ENCODE peak calls at places on chromosomes 7 and 10, in nine cellular contexts. One of them, this sample, is unnamed.

GRCh38 chr7:105388373-105389089 is at the start of gene SRPK2:
- DNase-seq in left ventricle myocardium inferior: peak; percentile 84
- DNase-seq in BE2C: peak; percentile 90
- DNase-seq in brain microvascular endothelial cell: peak; percentile 51
- DNase-seq in tibial artery: peak; percentile 67
- DNase-seq in testis: peak; percentile 87
- DNase-seq in A549: peak; percentile 81
- DNase-seq in transverse colon: peak; percentile 84
- DNase-seq in CD8-positive, alpha-beta T cell: peak; percentile 75
- DNase-seq in this sample: peak; percentile 52

GRCh38 chr10:24207781-24208611 is 942 bp upstream of the KIAA1217 start:
- DNase-seq in left ventricle myocardium inferior: peak; percentile 35
- DNase-seq in brain microvascular endothelial cell: no peak
- DNase-seq in tibial artery: no peak
- DNase-seq in testis: peak; percentile 45
- DNase-seq in BE2C: no peak
- DNase-seq in CD8-positive, alpha-beta T cell: no peak
- DNase-seq in A549: peak; percentile 10
- DNase-seq in transverse colon: peak; percentile 27
- DNase-seq in this sample: peak; percentile 72

GRCh38 chr10:89242840-89243586 is 8.6 kb downstream of the LIPA start:
- DNase-seq in brain microvascular endothelial cell: no peak
- DNase-seq in A549: no peak
- DNase-seq in transverse colon: no peak
- DNase-seq in left ventricle myocardium inferior: no peak
- DNase-seq in testis: no peak
- DNase-seq in CD8-positive, alpha-beta T cell: no peak
- DNase-seq in tibial artery: no peak
- DNase-seq in BE2C: no peak
- DNase-seq in this sample: no peak

GRCh38 chr7:31418928-31419327 is 78.4 kb upstream of the NEUROD6 start:
- DNase-seq in brain microvascular endothelial cell: no peak
- DNase-seq in transverse colon: no peak
- DNase-seq in testis: no peak
- DNase-seq in left ventricle myocardium inferior: no peak
- DNase-seq in CD8-positive, alpha-beta T cell: no peak
- DNase-seq in tibial artery: no peak
- DNase-seq in A549: no peak
- DNase-seq in BE2C: no peak
- DNase-seq in this sample: no peak

GRCh38 chr10:60460058-60460457 is 70.4 kb upstream of the ANK3 start:
- DNase-seq in CD8-positive, alpha-beta T cell: no peak
- DNase-seq in A549: no peak
- DNase-seq in left ventricle myocardium inferior: no peak
- DNase-seq in brain microvascular endothelial cell: no peak
- DNase-seq in transverse colon: no peak
- DNase-seq in testis: no peak
- DNase-seq in tibial artery: no peak
- DNase-seq in BE2C: no peak
- DNase-seq in this sample: no peak

GRCh38 chr10:112653215-112653614 is 206.2 kb downstream of the VTI1A start:
- DNase-seq in brain microvascular endothelial cell: no peak
- DNase-seq in BE2C: no peak
- DNase-seq in tibial artery: no peak
- DNase-seq in CD8-positive, alpha-beta T cell: no peak
- DNase-seq in transverse colon: peak; percentile 31
- DNase-seq in left ventricle myocardium inferior: no peak
- DNase-seq in A549: no peak
- DNase-seq in testis: no peak
- DNase-seq in this sample: no peak

GRCh38 chr10:119305860-119306513 is 98.6 kb downstream of the GRK5 start:
- DNase-seq in A549: peak; percentile 92
- DNase-seq in testis: no peak
- DNase-seq in left ventricle myocardium inferior: no peak
- DNase-seq in tibial artery: peak; percentile 87
- DNase-seq in brain microvascular endothelial cell: peak; percentile 95
- DNase-seq in BE2C: peak; percentile 30
- DNase-seq in transverse colon: peak; percentile 72
- DNase-seq in CD8-positive, alpha-beta T cell: peak; percentile 89
- DNase-seq in this sample: peak; percentile 97

GRCh38 chr10:129104266-129105045 is 362.6 kb upstream of the MGMT start:
- DNase-seq in BE2C: no peak
- DNase-seq in CD8-positive, alpha-beta T cell: no peak
- DNase-seq in brain microvascular endothelial cell: peak; percentile 25
- DNase-seq in tibial artery: no peak
- DNase-seq in A549: no peak
- DNase-seq in transverse colon: no peak
- DNase-seq in left ventricle myocardium inferior: no peak
- DNase-seq in testis: no peak
- DNase-seq in this sample: no peak

GRCh38 chr7:56124981-56125380 is 8.8 kb upstream of the NUPR2 start:
- DNase-seq in tibial artery: no peak
- DNase-seq in BE2C: no peak
- DNase-seq in left ventricle myocardium inferior: no peak
- DNase-seq in brain microvascular endothelial cell: no peak
- DNase-seq in A549: no peak
- DNase-seq in transverse colon: no peak
- DNase-seq in CD8-positive, alpha-beta T cell: no peak
- DNase-seq in testis: no peak
- DNase-seq in this sample: no peak

GRCh38 chr7:66920256-66920655 is 769 bp upstream of the TMEM248 start:
- DNase-seq in transverse colon: no peak
- DNase-seq in tibial artery: no peak
- DNase-seq in brain microvascular endothelial cell: no peak
- DNase-seq in A549: no peak
- DNase-seq in left ventricle myocardium inferior: no peak
- DNase-seq in BE2C: no peak
- DNase-seq in testis: no peak
- DNase-seq in CD8-positive, alpha-beta T cell: no peak
- DNase-seq in this sample: no peak

GRCh38 chr7:67866054-67866453 is 869.4 kb downstream of the TYW1 start:
- DNase-seq in BE2C: no peak
- DNase-seq in A549: no peak
- DNase-seq in brain microvascular endothelial cell: no peak
- DNase-seq in testis: no peak
- DNase-seq in transverse colon: no peak
- DNase-seq in CD8-positive, alpha-beta T cell: no peak
- DNase-seq in tibial artery: no peak
- DNase-seq in left ventricle myocardium inferior: no peak
- DNase-seq in this sample: no peak

GRCh38 chr10:95445223-95445836 is 115.8 kb downstream of the SORBS1 start:
- DNase-seq in brain microvascular endothelial cell: peak; percentile 61
- DNase-seq in left ventricle myocardium inferior: peak; percentile 81
- DNase-seq in A549: peak; percentile 42
- DNase-seq in transverse colon: peak; percentile 69
- DNase-seq in testis: peak; percentile 69
- DNase-seq in BE2C: no peak
- DNase-seq in tibial artery: peak; percentile 89
- DNase-seq in CD8-positive, alpha-beta T cell: no peak
- DNase-seq in this sample: peak; percentile 83

GRCh38 chr7:64887756-64888508 is 15.1 kb upstream of the ZNF273 start:
- DNase-seq in brain microvascular endothelial cell: no peak
- DNase-seq in BE2C: no peak
- DNase-seq in CD8-positive, alpha-beta T cell: peak; percentile 53
- DNase-seq in testis: peak; percentile 70
- DNase-seq in transverse colon: peak; percentile 60
- DNase-seq in A549: no peak
- DNase-seq in tibial artery: no peak
- DNase-seq in left ventricle myocardium inferior: no peak
- DNase-seq in this sample: no peak

GRCh38 chr10:124570646-124571045 is 109.0 kb downstream of the LHPP start:
- DNase-seq in testis: no peak
- DNase-seq in A549: no peak
- DNase-seq in transverse colon: no peak
- DNase-seq in tibial artery: no peak
- DNase-seq in BE2C: no peak
- DNase-seq in brain microvascular endothelial cell: no peak
- DNase-seq in CD8-positive, alpha-beta T cell: no peak
- DNase-seq in left ventricle myocardium inferior: no peak
- DNase-seq in this sample: no peak

GRCh38 chr7:116863168-116863670 is 832 bp downstream of the CAPZA2 start:
- DNase-seq in A549: peak; percentile 31
- DNase-seq in brain microvascular endothelial cell: peak; percentile 15
- DNase-seq in transverse colon: peak; percentile 23
- DNase-seq in BE2C: peak; percentile 31
- DNase-seq in testis: peak; percentile 50
- DNase-seq in tibial artery: no peak
- DNase-seq in left ventricle myocardium inferior: peak; percentile 18
- DNase-seq in CD8-positive, alpha-beta T cell: no peak
- DNase-seq in this sample: peak; percentile 30

DNA sequence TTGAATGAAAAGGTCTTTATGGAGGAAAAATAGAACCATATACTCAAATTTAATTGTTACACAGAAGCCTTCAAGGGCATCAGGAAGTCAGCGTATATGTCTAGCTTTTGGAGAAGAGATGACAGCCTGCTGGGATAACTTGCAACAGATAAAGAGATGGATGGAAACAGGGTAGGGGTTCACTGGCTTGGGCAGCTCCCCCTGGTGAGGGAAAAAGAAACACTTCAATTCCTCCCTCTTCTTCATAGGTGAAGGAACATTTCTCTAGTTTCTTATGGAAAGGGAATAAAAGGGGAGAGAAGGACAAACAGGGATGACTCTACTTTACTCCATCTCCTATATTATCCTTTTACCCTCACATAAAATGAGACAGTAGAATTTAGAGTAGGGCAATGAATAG is 635.7 kb downstream of the PHTF2 start:
- DNase-seq in left ventricle myocardium inferior: no peak
- DNase-seq in testis: no peak
- DNase-seq in A549: no peak
- DNase-seq in tibial artery: no peak
- DNase-seq in CD8-positive, alpha-beta T cell: no peak
- DNase-seq in BE2C: no peak
- DNase-seq in transverse colon: no peak
- DNase-seq in brain microvascular endothelial cell: no peak
- DNase-seq in this sample: no peak
- TF ChIP-seq CTCF in left ventricle myocardium inferior: peak; percentile 22
- TF ChIP-seq CTCF in testis: no peak
- TF ChIP-seq CTCF in A549: no peak
- TF ChIP-seq CTCF in tibial artery: no peak
- TF ChIP-seq CTCF in CD8-positive, alpha-beta T cell: no peak
- TF ChIP-seq CTCF in BE2C: peak; percentile 42
- TF ChIP-seq CTCF in transverse colon: no peak
- TF ChIP-seq CTCF in brain microvascular endothelial cell: peak; percentile 56
- TF ChIP-seq CTCF in this sample: no peak

DNA sequence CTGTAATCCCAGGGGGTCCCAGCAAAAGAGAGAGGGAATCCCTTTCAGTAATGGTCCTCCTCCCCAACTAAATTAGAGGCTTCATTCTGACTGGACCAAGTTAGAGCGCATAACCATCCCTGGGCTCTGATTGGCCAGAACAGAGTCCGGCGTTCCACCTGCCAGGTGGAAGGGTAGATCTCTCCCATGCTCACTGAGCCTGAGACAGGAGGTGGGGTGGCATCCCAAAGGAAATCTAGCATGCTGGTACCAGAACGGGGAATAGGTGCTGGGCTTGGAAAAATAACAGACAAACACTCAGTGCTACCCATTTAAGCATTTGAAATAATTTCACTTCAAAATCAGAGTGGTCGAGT is 21.0 kb upstream of the TSPAN33 start:
- DNase-seq in brain microvascular endothelial cell: no peak
- DNase-seq in CD8-positive, alpha-beta T cell: no peak
- DNase-seq in transverse colon: no peak
- DNase-seq in left ventricle myocardium inferior: no peak
- DNase-seq in testis: no peak
- DNase-seq in tibial artery: no peak
- DNase-seq in BE2C: no peak
- DNase-seq in A549: no peak
- DNase-seq in this sample: no peak
- H3K4me3 ChIP-seq in brain microvascular endothelial cell: no peak overlapping the region
- H3K4me3 ChIP-seq in CD8-positive, alpha-beta T cell: no peak overlapping the region
- H3K4me3 ChIP-seq in transverse colon: no peak overlapping the region
- H3K4me3 ChIP-seq in left ventricle myocardium inferior: no peak overlapping the region
- H3K4me3 ChIP-seq in testis: no peak overlapping the region
- H3K4me3 ChIP-seq in tibial artery: no peak overlapping the region
- H3K4me3 ChIP-seq in BE2C: no peak overlapping the region
- H3K4me3 ChIP-seq in A549: no peak overlapping the region
- H3K4me3 ChIP-seq in this sample: no peak overlapping the region

GRCh38 chr7:100963386-100963785 is 6.0 kb upstream of the MUC12 start:
- DNase-seq in brain microvascular endothelial cell: no peak
- DNase-seq in CD8-positive, alpha-beta T cell: no peak
- DNase-seq in A549: no peak
- DNase-seq in transverse colon: no peak
- DNase-seq in testis: no peak
- DNase-seq in left ventricle myocardium inferior: no peak
- DNase-seq in BE2C: no peak
- DNase-seq in tibial artery: no peak
- DNase-seq in this sample: no peak

GRCh38 chr7:100964630-100965029 is 4.7 kb upstream of the MUC12 start:
- DNase-seq in left ventricle myocardium inferior: no peak
- DNase-seq in tibial artery: no peak
- DNase-seq in transverse colon: no peak
- DNase-seq in brain microvascular endothelial cell: no peak
- DNase-seq in A549: no peak
- DNase-seq in testis: no peak
- DNase-seq in CD8-positive, alpha-beta T cell: no peak
- DNase-seq in BE2C: no peak
- DNase-seq in this sample: no peak

GRCh38 chr7:100963874-100964273 is 5.5 kb upstream of the MUC12 start:
- DNase-seq in transverse colon: no peak
- DNase-seq in testis: no peak
- DNase-seq in left ventricle myocardium inferior: no peak
- DNase-seq in brain microvascular endothelial cell: no peak
- DNase-seq in A549: no peak
- DNase-seq in CD8-positive, alpha-beta T cell: no peak
- DNase-seq in tibial artery: no peak
- DNase-seq in BE2C: no peak
- DNase-seq in this sample: no peak

GRCh38 chr7:100965051-100965722 is 4.2 kb upstream of the MUC12 start:
- DNase-seq in brain microvascular endothelial cell: no peak
- DNase-seq in CD8-positive, alpha-beta T cell: no peak
- DNase-seq in tibial artery: no peak
- DNase-seq in left ventricle myocardium inferior: no peak
- DNase-seq in A549: no peak
- DNase-seq in transverse colon: no peak
- DNase-seq in testis: no peak
- DNase-seq in BE2C: no peak
- DNase-seq in this sample: no peak

GRCh38 chr7:100962537-100962936 is 6.8 kb upstream of the MUC12 start:
- DNase-seq in CD8-positive, alpha-beta T cell: no peak
- DNase-seq in BE2C: no peak
- DNase-seq in transverse colon: no peak
- DNase-seq in brain microvascular endothelial cell: no peak
- DNase-seq in tibial artery: no peak
- DNase-seq in left ventricle myocardium inferior: no peak
- DNase-seq in testis: no peak
- DNase-seq in A549: no peak
- DNase-seq in this sample: no peak
- TF ChIP-seq CTCF in CD8-positive, alpha-beta T cell: no peak
- TF ChIP-seq CTCF in BE2C: no peak
- TF ChIP-seq CTCF in transverse colon: no peak
- TF ChIP-seq CTCF in brain microvascular endothelial cell: no peak
- TF ChIP-seq CTCF in tibial artery: no peak
- TF ChIP-seq CTCF in left ventricle myocardium inferior: no peak
- TF ChIP-seq CTCF in testis: no peak
- TF ChIP-seq CTCF in A549: no peak
- TF ChIP-seq CTCF in this sample: no peak

DNA sequence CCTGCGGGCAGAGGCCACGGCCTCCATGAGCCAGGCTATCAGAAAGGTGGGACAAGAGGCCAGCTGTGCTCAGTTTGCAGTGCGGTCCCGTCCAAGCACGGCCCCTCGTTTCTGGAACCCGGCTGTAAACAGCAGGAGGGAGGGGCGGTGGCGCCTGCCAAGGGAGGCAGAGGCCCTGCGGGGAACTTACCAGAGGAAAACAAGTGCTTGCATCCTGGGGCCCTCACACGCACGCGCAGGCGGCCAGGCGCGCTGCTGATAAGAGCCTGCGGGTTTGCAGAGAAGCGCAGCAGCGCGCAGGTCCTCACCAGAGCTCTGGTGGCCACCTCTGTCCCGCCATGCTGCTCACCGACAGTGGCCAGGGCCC is 10.7 kb downstream of the GPR146 start:
- DNase-seq in testis: peak; percentile 82
- DNase-seq in CD8-positive, alpha-beta T cell: peak; percentile 66
- DNase-seq in brain microvascular endothelial cell: no peak
- DNase-seq in BE2C: peak; percentile 94
- DNase-seq in transverse colon: peak; percentile 51
- DNase-seq in tibial artery: peak; percentile 65
- DNase-seq in A549: no peak
- DNase-seq in left ventricle myocardium inferior: peak; percentile 85
- DNase-seq in this sample: peak; percentile 56
- H3K4me3 ChIP-seq in testis: no peak overlapping the region
- H3K4me3 ChIP-seq in CD8-positive, alpha-beta T cell: peak overlapping the region; percentile 71
- H3K4me3 ChIP-seq in brain microvascular endothelial cell: no peak overlapping the region
- H3K4me3 ChIP-seq in BE2C: peak overlapping the region; percentile 40
- H3K4me3 ChIP-seq in transverse colon: no peak overlapping the region
- H3K4me3 ChIP-seq in tibial artery: peak overlapping the region; percentile 35
- H3K4me3 ChIP-seq in A549: no peak overlapping the region
- H3K4me3 ChIP-seq in left ventricle myocardium inferior: peak overlapping the region; percentile 69
- H3K4me3 ChIP-seq in this sample: no peak overlapping the region